ENCODE peak calls at places on chromosomes 7 and 10, in nine cellular contexts. I, A, B, Y, Z, X, T, L and V are unnamed samples.

GRCh38 chr7:85175217-85175616 is 11.6 kb downstream of the SEMA3D start:
- DNase-seq in I (no peak), A (no peak), B (no peak), Y (no peak), Z (no peak), X (no peak), T (no peak), L (no peak), V (no peak)

GRCh38 chr7:47293884-47294568 is 287.9 kb downstream of the TNS3 start:
- DNase-seq in I (no peak), A (no peak), B (no peak), Y (no peak), Z (peak), X (no peak), T (no peak), L (no peak), V (no peak)

GRCh38 chr7:90706067-90706716 is 110.1 kb downstream of the CDK14 start:
- DNase-seq in I (no peak), A (no peak), B (peak), Y (no peak), Z (no peak), X (no peak), T (no peak), L (no peak), V (no peak)

GRCh38 chr7:15199482-15199881 is 296.9 kb upstream of the DGKB start:
- DNase-seq in I (no peak), A (no peak), B (no peak), Y (no peak), Z (no peak), X (no peak), T (peak), L (no peak), V (no peak)

GRCh38 chr7:26990268-26990667 is 105.5 kb downstream of the HOXA1 start:
- DNase-seq in I (no peak), A (no peak), B (no peak), Y (no peak), Z (peak), X (no peak), T (peak), L (no peak), V (no peak)

GRCh38 chr10:99358101-99358500 is 28.9 kb downstream of the CNNM1 start:
- DNase-seq in I (no peak), A (no peak), B (no peak), Y (no peak), Z (no peak), X (no peak), T (no peak), L (no peak), V (no peak)

GRCh38 chr10:131860806-131861440 is 39.9 kb upstream of the PPP2R2D start:
- DNase-seq in I (peak), A (no peak), B (no peak), Y (no peak), Z (no peak), X (no peak), T (no peak), L (no peak), V (no peak)

GRCh38 chr10:86188326-86188725 is 178.3 kb downstream of the GRID1 start:
- DNase-seq in I (no peak), A (no peak), B (no peak), Y (no peak), Z (no peak), X (no peak), T (no peak), L (no peak), V (no peak)

GRCh38 chr7:6121141-6121540 is 90.0 kb downstream of the ANKRD61 start:
- DNase-seq in I (no peak), A (no peak), B (no peak), Y (no peak), Z (no peak), X (no peak), T (peak), L (no peak), V (no peak)

GRCh38 chr10:73495226-73495883 is 469 bp downstream of the PPP3CB start:
- DNase-seq in I (peak), A (peak), B (peak), Y (peak), Z (peak), X (peak), T (peak), L (peak), V (peak)

GRCh38 chr10:61847087-61847486 is 54.4 kb upstream of the ARID5B start:
- DNase-seq in I (no peak), A (no peak), B (no peak), Y (no peak), Z (no peak), X (no peak), T (no peak), L (no peak), V (no peak)

GRCh38 chr7:41292457-41292856 is 410.4 kb downstream of the INHBA start:
- DNase-seq in I (no peak), A (no peak), B (no peak), Y (no peak), Z (no peak), X (no peak), T (no peak), L (no peak), V (no peak)

GRCh38 chr10:13560597-13560996 is 26.2 kb upstream of the PRPF18 start:
- DNase-seq in I (no peak), A (no peak), B (no peak), Y (no peak), Z (no peak), X (no peak), T (peak), L (no peak), V (peak)

GRCh38 chr10:11208908-11209809 is 191.5 kb downstream of the CELF2 start:
- DNase-seq in I (no peak), A (no peak), B (no peak), Y (peak), Z (no peak), X (no peak), T (no peak), L (no peak), V (no peak)

GRCh38 chr7:100516135-100516812 is 22.7 kb upstream of the AGFG2 start:
- DNase-seq in I (no peak), A (peak), B (no peak), Y (peak), Z (peak), X (no peak), T (peak), L (no peak), V (peak)